ENCODE peak calls at places on chromosomes 7 and 10, in six cellular contexts. A, C, F, K, R and P are unnamed samples.

GRCh38 chr10:28241766-28242399 is 61.0 kb downstream of the MPP7 start:
- DNase-seq in A (peak), C (no peak), F (no peak), K (peak), R (peak), P (no peak)

GRCh38 chr7:44595934-44596635 is 10.3 kb upstream of the OGDH start:
- DNase-seq in A (no peak), C (no peak), F (no peak), K (no peak), R (peak), P (no peak)

GRCh38 chr10:14124951-14125350 is 205.8 kb downstream of the FRMD4A start:
- DNase-seq in A (no peak), C (no peak), F (no peak), K (peak), R (peak), P (no peak)

GRCh38 chr7:11458736-11459483 is 373.1 kb downstream of the THSD7A start:
- DNase-seq in A (peak), C (no peak), F (no peak), K (peak), R (peak), P (no peak)

GRCh38 chr10:56911906-56912480 is 550.9 kb upstream of the ZWINT start:
- DNase-seq in A (no peak), C (no peak), F (no peak), K (no peak), R (no peak), P (no peak)

GRCh38 chr7:56479748-56480147 is 363.5 kb upstream of the NUPR2 start:
- DNase-seq in A (no peak), C (no peak), F (no peak), K (no peak), R (no peak), P (no peak)

GRCh38 chr10:5551531-5552375 is 27.0 kb downstream of the CALML3 start:
- DNase-seq in A (no peak), C (no peak), F (peak), K (no peak), R (no peak), P (peak)

GRCh38 chr7:129176853-129177369 is 11.5 kb upstream of the SMO start:
- DNase-seq in A (no peak), C (no peak), F (no peak), K (no peak), R (no peak), P (no peak)

GRCh38 chr10:62020362-62020730 is 118.8 kb downstream of the ARID5B start:
- DNase-seq in A (no peak), C (no peak), F (no peak), K (no peak), R (no peak), P (no peak)